ENCODE peak calls at places on chromosome 6, in six cellular contexts. W, K, U, Q, L and T are unnamed samples.

GRCh38 chr6:170011233-170012142 is 260.1 kb downstream of the ERMARD start:
- DNase-seq in W (no peak), K (no peak), U (no peak), Q (no peak), L (peak), T (no peak)

GRCh38 chr6:72040106-72040505 is 153.8 kb downstream of the RIMS1 start:
- DNase-seq in W (no peak), K (no peak), U (no peak), Q (no peak), L (no peak), T (no peak)

GRCh38 chr6:97958143-97958542 is 675.1 kb upstream of the MMS22L start:
- DNase-seq in W (no peak), K (no peak), U (no peak), Q (no peak), L (no peak), T (no peak)

GRCh38 chr6:35173068-35174042 is 32.2 kb upstream of the TCP11 start:
- DNase-seq in W (no peak), K (no peak), U (no peak), Q (no peak), L (no peak), T (no peak)

GRCh38 chr6:21228411-21228810 is 365.1 kb upstream of the SOX4 start:
- DNase-seq in W (no peak), K (no peak), U (no peak), Q (no peak), L (no peak), T (no peak)

GRCh38 chr6:29926795-29927427 is 15.4 kb upstream of the HLA-A start:
- DNase-seq in W (peak), K (peak), U (no peak), Q (no peak), L (peak), T (peak)

GRCh38 chr6:134173936-134174789 is 121.7 kb upstream of the SLC2A12 start:
- DNase-seq in W (peak), K (peak), U (peak), Q (peak), L (peak), T (peak)

GRCh38 chr6:11631008-11631407 is 93.5 kb downstream of the TMEM170B start:
- DNase-seq in W (no peak), K (no peak), U (no peak), Q (no peak), L (no peak), T (no peak)

GRCh38 chr6:42217165-42217522 is 517 bp downstream of the MRPS10 start:
- DNase-seq in W (no peak), K (no peak), U (no peak), Q (no peak), L (no peak), T (peak)

GRCh38 chr6:144478487-144478886 is 193.4 kb downstream of the UTRN start:
- DNase-seq in W (no peak), K (no peak), U (no peak), Q (no peak), L (no peak), T (no peak)

GRCh38 chr6:149859368-149859767 is 4.8 kb downstream of the LRP11 start:
- DNase-seq in W (no peak), K (peak), U (no peak), Q (no peak), L (peak), T (no peak)

GRCh38 chr6:95083506-95083905 is 493.8 kb upstream of the MANEA start:
- DNase-seq in W (no peak), K (no peak), U (no peak), Q (no peak), L (no peak), T (no peak)

GRCh38 chr6:8180327-8181161 is 78.2 kb upstream of the EEF1E1 start:
- DNase-seq in W (no peak), K (no peak), U (no peak), Q (no peak), L (no peak), T (peak)

GRCh38 chr6:31651602-31652191 is 764 bp downstream of the BAG6 start:
- DNase-seq in W (peak), K (peak), U (no peak), Q (peak), L (peak), T (peak)

GRCh38 chr6:3259491-3259958 is 778 bp downstream of the PSMG4 start:
- DNase-seq in W (peak), K (peak), U (no peak), Q (peak), L (peak), T (peak)

GRCh38 chr6:3291987-3292386 is 33.2 kb downstream of the PSMG4 start:
- DNase-seq in W (no peak), K (no peak), U (no peak), Q (peak), L (no peak), T (no peak)

GRCh38 chr6:146968041-146968760 is 236.0 kb upstream of the STXBP5 start:
- DNase-seq in W (no peak), K (no peak), U (no peak), Q (no peak), L (peak), T (no peak)

GRCh38 chr6:31769684-31770371 is 7.3 kb downstream of the VWA7 start:
- DNase-seq in W (peak), K (peak), U (peak), Q (peak), L (peak), T (peak)

GRCh38 chr6:32291549-32291948 is 67.7 kb upstream of the NOTCH4 start:
- DNase-seq in W (no peak), K (no peak), U (no peak), Q (no peak), L (no peak), T (peak)

GRCh38 chr6:112691289-112691688 is 344.2 kb downstream of the RFPL4B start:
- DNase-seq in W (peak), K (no peak), U (no peak), Q (peak), L (peak), T (no peak)

GRCh38 chr6:10957414-10957886 is 70.6 kb downstream of the SYCP2L start:
- DNase-seq in W (no peak), K (peak), U (no peak), Q (no peak), L (no peak), T (no peak)

GRCh38 chr6:111171577-111172400 is 84.5 kb downstream of the SLC16A10 start:
- DNase-seq in W (no peak), K (no peak), U (no peak), Q (no peak), L (no peak), T (no peak)

GRCh38 chr6:18293192-18293904 is 29.0 kb upstream of the DEK start:
- DNase-seq in W (no peak), K (peak), U (no peak), Q (no peak), L (no peak), T (peak)

GRCh38 chr6:10684618-10685017 is 9.8 kb downstream of the C6orf52 start:
- DNase-seq in W (no peak), K (no peak), U (no peak), Q (no peak), L (no peak), T (no peak)

GRCh38 chr6:19332806-19333460 is 504.2 kb upstream of the ID4 start:
- DNase-seq in W (no peak), K (no peak), U (no peak), Q (no peak), L (no peak), T (no peak)

GRCh38 chr6:33112148-33112547 is 36.4 kb downstream of the HLA-DPB1 start:
- DNase-seq in W (no peak), K (peak), U (peak), Q (peak), L (peak), T (peak)

GRCh38 chr6:110554966-110555460 is 78.6 kb upstream of the SLC22A16 start:
- DNase-seq in W (no peak), K (peak), U (no peak), Q (no peak), L (no peak), T (no peak)

GRCh38 chr6:136244061-136244616 is 6.0 kb downstream of the MTFR2 start:
- DNase-seq in W (no peak), K (no peak), U (no peak), Q (no peak), L (no peak), T (no peak)

GRCh38 chr6:6742535-6742934 is 154.0 kb downstream of the LY86 start:
- DNase-seq in W (no peak), K (no peak), U (no peak), Q (no peak), L (no peak), T (no peak)

GRCh38 chr6:63964347-63964746 is 328.7 kb downstream of the PHF3 start:
- DNase-seq in W (no peak), K (no peak), U (no peak), Q (no peak), L (no peak), T (no peak)

GRCh38 chr6:132675749-132676148 is 16.8 kb upstream of the TAAR1 start:
- DNase-seq in W (no peak), K (no peak), U (no peak), Q (no peak), L (no peak), T (peak)

GRCh38 chr6:115570326-115570725 is 490.4 kb downstream of the FRK start:
- DNase-seq in W (no peak), K (no peak), U (no peak), Q (no peak), L (no peak), T (no peak)

GRCh38 chr6:6397842-6398241 is 77.4 kb upstream of the F13A1 start:
- DNase-seq in W (no peak), K (no peak), U (no peak), Q (no peak), L (no peak), T (peak)

GRCh38 chr6:128358111-128358780 is 162.2 kb downstream of the PTPRK start:
- DNase-seq in W (no peak), K (no peak), U (no peak), Q (no peak), L (no peak), T (no peak)

GRCh38 chr6:57029213-57029612 is 17.3 kb upstream of the KIAA1586 start:
- DNase-seq in W (no peak), K (no peak), U (no peak), Q (no peak), L (no peak), T (no peak)

GRCh38 chr6:143400258-143401059 is 50.0 kb downstream of the ADAT2 start:
- DNase-seq in W (no peak), K (peak), U (no peak), Q (no peak), L (no peak), T (peak)

DNA sequence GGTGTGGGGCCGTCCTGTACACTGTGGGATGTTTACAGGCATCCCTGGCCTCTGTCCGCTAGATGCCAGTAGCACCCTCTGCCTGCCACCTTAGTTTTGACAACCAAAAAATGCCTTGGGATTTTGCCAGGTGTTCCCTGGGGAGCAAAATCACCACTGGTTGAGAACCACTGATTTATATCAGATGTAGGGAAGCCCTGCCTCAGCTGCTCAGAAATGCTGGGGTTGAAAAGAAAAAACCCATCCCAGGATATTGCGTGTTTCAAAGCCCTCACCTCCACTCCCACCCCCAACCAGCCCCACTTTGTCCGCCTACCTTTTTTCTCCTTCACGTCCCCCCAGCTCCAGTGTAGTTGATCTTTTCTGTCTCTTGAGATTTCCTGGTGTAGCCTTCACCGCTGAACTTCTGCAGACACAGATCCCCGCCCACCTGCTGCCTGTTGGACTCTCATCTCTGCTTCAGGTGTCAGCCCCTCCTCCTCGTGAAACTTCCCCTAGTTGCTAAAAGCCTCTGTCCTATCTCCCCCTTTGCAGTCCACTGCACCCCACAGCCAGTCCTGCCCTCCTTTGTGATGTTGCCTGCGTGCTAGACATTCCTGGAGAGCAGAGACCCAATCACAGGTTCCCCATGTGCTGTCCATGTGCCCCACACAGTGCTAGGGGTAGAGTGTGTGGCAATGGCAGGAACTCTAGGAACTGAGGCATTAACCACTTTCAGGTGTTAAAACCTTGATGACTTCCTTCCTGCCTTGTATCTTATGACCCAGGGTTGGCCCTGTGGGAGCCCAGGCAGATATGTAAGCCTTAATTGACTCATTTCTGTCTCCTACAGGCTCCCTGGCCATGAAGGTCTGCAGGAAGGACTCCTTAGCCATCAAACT is 98.9 kb downstream of the TBC1D7 start:
- DNase-seq in W (peak), K (peak), U (peak), Q (peak), L (no peak), T (no peak)
- TF ChIP-seq MYC in W (no peak), K (no peak), U (peak), Q (no peak), L (no peak), T (no peak)

GRCh38 chr6:88144637-88145297 is 21.4 kb downstream of the CNR1 start:
- DNase-seq in W (no peak), K (no peak), U (no peak), Q (no peak), L (no peak), T (no peak)

GRCh38 chr6:88143768-88144167 is 22.4 kb downstream of the CNR1 start:
- DNase-seq in W (no peak), K (peak), U (no peak), Q (no peak), L (no peak), T (no peak)

GRCh38 chr6:88145298-88145963 is 20.7 kb downstream of the CNR1 start:
- DNase-seq in W (no peak), K (no peak), U (peak), Q (no peak), L (no peak), T (no peak)

GRCh38 chr6:88141641-88142298 is 24.4 kb downstream of the CNR1 start:
- DNase-seq in W (no peak), K (no peak), U (peak), Q (no peak), L (no peak), T (no peak)

DNA sequence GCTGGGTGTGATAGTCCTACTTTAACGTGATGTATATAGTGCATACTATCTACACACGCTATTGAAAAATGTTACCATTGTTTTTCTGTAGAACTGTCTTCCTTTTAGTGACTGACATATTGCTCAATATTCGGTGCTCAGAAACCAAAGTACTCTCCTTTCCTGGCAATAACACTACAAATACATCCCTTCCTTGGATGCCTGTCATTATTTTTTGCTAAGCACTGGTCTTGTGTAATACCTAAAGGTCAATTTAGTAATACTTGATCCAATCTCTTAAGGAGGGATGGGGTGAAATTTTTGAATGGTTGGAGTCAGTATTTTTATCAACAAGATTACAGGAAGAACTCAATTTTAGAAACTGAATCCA is 23.9 kb downstream of the CNR1 start:
- DNase-seq in W (no peak), K (no peak), U (no peak), Q (no peak), L (no peak), T (no peak)
- H3K4me3 ChIP-seq in W (no peak), K (no peak), U (no peak), Q (no peak), L (no peak), T (no peak)

GRCh38 chr6:74356385-74356784 is 660.4 kb downstream of the CD109 start:
- DNase-seq in W (peak), K (no peak), U (no peak), Q (no peak), L (no peak), T (no peak)

GRCh38 chr6:74362391-74362790 is 666.4 kb downstream of the CD109 start:
- DNase-seq in W (no peak), K (no peak), U (no peak), Q (no peak), L (no peak), T (no peak)

GRCh38 chr6:74357329-74357728 is 661.3 kb downstream of the CD109 start:
- DNase-seq in W (no peak), K (no peak), U (no peak), Q (no peak), L (no peak), T (no peak)
- TF ChIP-seq MYC in W (no peak), K (no peak), U (no peak), Q (no peak), L (no peak), T (no peak)

GRCh38 chr6:120378582-120379220 is 955.6 kb downstream of the TBC1D32 start:
- DNase-seq in W (peak), K (peak), U (no peak), Q (peak), L (peak), T (peak)

DNA sequence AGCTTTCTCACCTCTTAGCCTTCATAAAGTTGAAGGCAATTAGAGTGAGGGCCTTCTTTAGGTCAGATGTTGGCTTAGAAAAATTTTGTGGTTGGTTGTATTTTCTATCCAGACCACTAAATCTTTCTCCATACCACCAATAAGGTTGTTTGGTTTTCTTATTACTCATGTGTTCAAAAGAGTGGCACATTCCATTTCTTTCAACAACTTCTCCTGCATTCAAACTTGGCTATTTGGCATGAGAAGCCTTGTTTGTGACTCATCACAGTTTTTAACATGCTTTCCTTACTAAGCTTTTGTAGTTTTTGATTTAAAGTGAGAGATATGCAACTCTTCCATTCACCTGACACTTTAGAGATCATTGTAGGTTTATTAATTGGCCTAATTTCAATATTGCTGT is 949.6 kb downstream of the TBC1D32 start:
- DNase-seq in W (no peak), K (no peak), U (no peak), Q (no peak), L (no peak), T (no peak)
- H3K4me3 ChIP-seq in W (no peak), K (no peak), U (no peak), Q (no peak), L (no peak), T (no peak)

GRCh38 chr6:43302126-43302525 is 4.1 kb downstream of the SLC22A7 start:
- DNase-seq in W (no peak), K (no peak), U (no peak), Q (no peak), L (no peak), T (no peak)
- TF ChIP-seq MYC in W (no peak), K (no peak), U (no peak), Q (no peak), L (no peak), T (no peak)

GRCh38 chr6:106085687-106085983 is 501 bp upstream of the PRDM1 start:
- DNase-seq in W (no peak), K (no peak), U (no peak), Q (no peak), L (peak), T (no peak)
- H3K4me3 ChIP-seq in W (peak), K (no peak), U (peak), Q (peak), L (peak), T (peak)

GRCh38 chr6:22943331-22943730 is 374.0 kb downstream of the HDGFL1 start:
- DNase-seq in W (no peak), K (no peak), U (no peak), Q (no peak), L (peak), T (no peak)

GRCh38 chr6:22940571-22941290 is 371.4 kb downstream of the HDGFL1 start:
- DNase-seq in W (no peak), K (no peak), U (no peak), Q (no peak), L (no peak), T (no peak)
- TF ChIP-seq MYC in W (no peak), K (no peak), U (no peak), Q (no peak), L (no peak), T (no peak)

GRCh38 chr6:52305385-52305784 is 20.8 kb upstream of the MCM3 start:
- DNase-seq in W (no peak), K (no peak), U (no peak), Q (no peak), L (peak), T (no peak)
- H3K4me3 ChIP-seq in W (no peak), K (no peak), U (peak), Q (no peak), L (no peak), T (no peak)